ENCODE peak calls at places on chromosomes 16 and 17, in five cellular contexts. Y is breast epithelium, J is adrenal gland, R is tibial artery, G is body of pancreas. O is an unnamed sample. For H3K27me3, the result is how much of the 10 kb centered on the place peaks cover.

GRCh38 chr17:8986295-8986694 is 20.8 kb upstream of the PIK3R5 start:
- DNase-seq in Y (no peak), J (no peak), R (no peak), G (no peak), O (no peak)

GRCh38 chr17:47895254-47895855 is 681 bp upstream of the SP2 start:
- DNase-seq in Y (no peak), J (peak), R (no peak), G (peak), O (no peak)

GRCh38 chr17:2277430-2278170 is 26.0 kb downstream of the SMG6 start:
- DNase-seq in Y (no peak), J (no peak), R (no peak), G (no peak), O (no peak)

GRCh38 chr17:82702161-82702932 is 3.8 kb upstream of the RAB40B start:
- DNase-seq in Y (no peak), J (no peak), R (no peak), G (no peak), O (no peak)

GRCh38 chr17:14427914-14428639 is 127.2 kb downstream of the HS3ST3B1 start:
- DNase-seq in Y (no peak), J (no peak), R (no peak), G (no peak), O (no peak)

GRCh38 chr17:924711-925480 is 54.7 kb downstream of the NXN start:
- DNase-seq in Y (no peak), J (no peak), R (no peak), G (no peak), O (no peak)

GRCh38 chr16:68744744-68745280 is 7.7 kb downstream of the CDH1 start:
- DNase-seq in Y (peak), J (no peak), R (no peak), G (peak), O (no peak)

GRCh38 chr16:66587881-66588600 is 8.8 kb downstream of the CMTM2 start:
- DNase-seq in Y (no peak), J (no peak), R (no peak), G (no peak), O (no peak)

GRCh38 chr16:86520317-86521210 is 10.2 kb downstream of the FOXF1 start:
- DNase-seq in Y (no peak), J (no peak), R (no peak), G (no peak), O (no peak)

GRCh38 chr17:27544350-27545131 is 86.4 kb upstream of the LGALS9 start:
- DNase-seq in Y (no peak), J (no peak), R (no peak), G (no peak), O (no peak)

GRCh38 chr17:3552916-3553315 is 4.7 kb downstream of the TRPV3 start:
- DNase-seq in Y (no peak), J (no peak), R (no peak), G (no peak), O (no peak)

GRCh38 chr16:47470211-47470610 is 9.1 kb downstream of the PHKB start:
- DNase-seq in Y (no peak), J (no peak), R (no peak), G (no peak), O (no peak)

GRCh38 chr17:69607162-69607834 is 192.8 kb downstream of the MAP2K6 start:
- DNase-seq in Y (peak), J (peak), R (peak), G (peak), O (no peak)

GRCh38 chr17:58611331-58611730 is 80.5 kb downstream of the TEX14 start:
- DNase-seq in Y (no peak), J (no peak), R (no peak), G (no peak), O (no peak)

GRCh38 chr17:68738044-68738443 is 136.9 kb upstream of the FAM20A start:
- DNase-seq in Y (no peak), J (no peak), R (no peak), G (peak), O (no peak)

GRCh38 chr17:40526668-40527067 is 25.2 kb upstream of the TNS4 start:
- DNase-seq in Y (peak), J (no peak), R (no peak), G (no peak), O (no peak)

GRCh38 chr17:75129576-75129975 is 2.0 kb downstream of the NT5C start:
- DNase-seq in Y (no peak), J (no peak), R (no peak), G (no peak), O (no peak)

GRCh38 chr16:14335297-14335696 is 264.2 kb downstream of the MRTFB start:
- DNase-seq in Y (no peak), J (no peak), R (no peak), G (peak), O (no peak)

GRCh38 chr16:69386596-69386995 is 789 bp upstream of the TERF2 start:
- DNase-seq in Y (no peak), J (peak), R (no peak), G (no peak), O (no peak)

GRCh38 chr17:69960755-69961154 is 114.3 kb upstream of the KCNJ16 start:
- DNase-seq in Y (no peak), J (peak), R (no peak), G (peak), O (no peak)

GRCh38 chr17:9192010-9192409 is 170.7 kb downstream of the NTN1 start:
- DNase-seq in Y (no peak), J (no peak), R (no peak), G (no peak), O (no peak)

GRCh38 chr16:77995843-77996455 is 26.4 kb upstream of the CLEC3A start:
- DNase-seq in Y (no peak), J (no peak), R (no peak), G (no peak), O (no peak)

GRCh38 chr17:9346296-9346926 is 229.2 kb downstream of the STX8 start:
- DNase-seq in Y (no peak), J (no peak), R (no peak), G (no peak), O (no peak)

GRCh38 chr17:78908426-78908825 is 5.4 kb upstream of the CEP295NL start:
- DNase-seq in Y (no peak), J (no peak), R (no peak), G (peak), O (no peak)

GRCh38 chr16:57658878-57659674 is 9.0 kb upstream of the ADGRG3 start:
- DNase-seq in Y (no peak), J (no peak), R (no peak), G (no peak), O (no peak)
- H3K27me3 ChIP-seq in Y (under half), J (under half), R (under half), G (under half), O (under half)

DNA sequence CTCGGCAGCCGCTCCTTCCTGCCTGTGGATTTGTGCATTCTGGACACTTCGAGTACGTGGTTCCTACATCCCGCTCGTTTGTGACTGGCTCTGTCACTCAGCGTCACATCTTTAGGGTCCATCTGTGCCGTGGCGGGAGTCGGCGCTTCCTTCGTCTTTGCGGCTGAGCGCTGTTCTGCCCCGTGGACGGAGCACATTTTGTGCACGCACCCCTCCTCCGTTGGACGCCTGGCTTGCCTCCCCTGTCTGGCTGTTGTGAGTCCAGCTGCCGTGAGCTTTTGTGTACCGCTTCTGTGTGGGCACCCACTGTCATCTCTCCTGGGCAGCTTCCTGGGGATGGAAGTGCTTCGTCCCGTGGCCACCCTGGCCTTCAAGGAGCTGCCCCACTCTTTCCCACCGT is 6.4 kb downstream of the ZNF469 start:
- DNase-seq in Y (no peak), J (no peak), R (no peak), G (no peak), O (no peak)
- H3K27me3 ChIP-seq in Y (under half), J (under half), R (under half), G (under half), O (under half)

GRCh38 chr16:50933257-50933656 is 191.4 kb downstream of the CYLD start:
- DNase-seq in Y (no peak), J (no peak), R (no peak), G (no peak), O (no peak)
- H3K27me3 ChIP-seq in Y (under half), J (under half), R (under half), G (under half), O (under half)

GRCh38 chr16:990516-991291 is 9.1 kb downstream of the SOX8 start:
- DNase-seq in Y (no peak), J (no peak), R (no peak), G (no peak), O (no peak)

GRCh38 chr16:986925-987581 is 5.5 kb downstream of the SOX8 start:
- DNase-seq in Y (no peak), J (no peak), R (no peak), G (no peak), O (no peak)

GRCh38 chr16:989354-989814 is 7.8 kb downstream of the SOX8 start:
- DNase-seq in Y (no peak), J (no peak), R (no peak), G (no peak), O (no peak)

GRCh38 chr16:987846-988245 is 6.3 kb downstream of the SOX8 start:
- DNase-seq in Y (no peak), J (no peak), R (no peak), G (no peak), O (no peak)

GRCh38 chr16:988465-989353 is 7.1 kb downstream of the SOX8 start:
- DNase-seq in Y (no peak), J (no peak), R (no peak), G (no peak), O (no peak)
- H3K27me3 ChIP-seq in Y (under half), J (under half), R (under half), G (under half), O (under half)

O was measured in thoracic aorta.